ENCODE peak calls at places on chromosomes 7 and 10, in five cellular contexts. R, Y, W, S and Z are unnamed samples.
A peak's percentile ranks its signal among the peaks of the same experiment; 100 is the strongest.

GRCh38 chr7:117873056-117873932 is at the start of gene CTTNBP2:
- DNase-seq in R (no peak), Y (no peak), W (no peak), S (peak; percentile 75), Z (peak; percentile 91)

GRCh38 chr7:158473238-158473637 is 114.4 kb downstream of the PTPRN2 start:
- DNase-seq in R (no peak), Y (no peak), W (no peak), S (no peak), Z (no peak)

GRCh38 chr10:49388161-49388560 is 7.7 kb downstream of the DRGX start:
- DNase-seq in R (no peak), Y (no peak), W (no peak), S (no peak), Z (no peak)

GRCh38 chr7:25259487-25260243 is 31.4 kb upstream of the NPVF start:
- DNase-seq in R (peak; percentile 57), Y (peak; percentile 86), W (peak; percentile 49), S (peak; percentile 89), Z (peak; percentile 69)

GRCh38 chr10:132962623-132963429 is 20.5 kb upstream of the CFAP46 start:
- DNase-seq in R (no peak), Y (no peak), W (no peak), S (peak; percentile 52), Z (no peak)

GRCh38 chr7:988426-988911 is 5.5 kb downstream of the CYP2W1 start:
- DNase-seq in R (no peak), Y (no peak), W (no peak), S (peak; percentile 38), Z (no peak)

GRCh38 chr7:40047661-40048060 is 86.8 kb downstream of the MPLKIP start:
- DNase-seq in R (no peak), Y (peak; percentile 15), W (no peak), S (peak; percentile 17), Z (no peak)

GRCh38 chr7:31603076-31603475 is 83.9 kb upstream of the PPP1R17 start:
- DNase-seq in R (no peak), Y (no peak), W (no peak), S (peak; percentile 16), Z (no peak)

GRCh38 chr7:70646551-70647248 is 485.2 kb upstream of the GALNT17 start:
- DNase-seq in R (no peak), Y (no peak), W (no peak), S (peak; percentile 6), Z (peak; percentile 48)

GRCh38 chr10:97640868-97641811 is 669 bp downstream of the PI4K2A start:
- DNase-seq in R (no peak), Y (no peak), W (no peak), S (peak; percentile 91), Z (peak; percentile 37)

GRCh38 chr7:151853896-151854807 is 22.8 kb downstream of the PRKAG2 start:
- DNase-seq in R (no peak), Y (no peak), W (no peak), S (peak; percentile 51), Z (no peak)

GRCh38 chr7:369981-370621 is 80.1 kb downstream of the FOXL3 start:
- DNase-seq in R (no peak), Y (no peak), W (no peak), S (no peak), Z (no peak)

GRCh38 chr7:19143930-19144574 is 1.2 kb downstream of the FERD3L start:
- DNase-seq in R (no peak), Y (no peak), W (no peak), S (peak; percentile 7), Z (no peak)

GRCh38 chr10:44325157-44325556 is 59.7 kb downstream of the CXCL12 start:
- DNase-seq in R (no peak), Y (no peak), W (no peak), S (no peak), Z (no peak)

GRCh38 chr7:31663072-31663471 is 23.9 kb upstream of the PPP1R17 start:
- DNase-seq in R (no peak), Y (no peak), W (no peak), S (no peak), Z (no peak)

GRCh38 chr7:99447943-99448342 is 9.2 kb downstream of the CPSF4 start:
- DNase-seq in R (no peak), Y (peak; percentile 29), W (no peak), S (no peak), Z (no peak)

GRCh38 chr10:129963831-129964501 is at the start of gene EBF3:
- DNase-seq in R (peak; percentile 48), Y (no peak), W (no peak), S (peak; percentile 83), Z (no peak)

GRCh38 chr7:48528689-48529088 is 357.4 kb downstream of the ABCA13 start:
- DNase-seq in R (no peak), Y (peak; percentile 18), W (no peak), S (no peak), Z (no peak)

GRCh38 chr7:151433721-151434400 is 6.1 kb downstream of the CRYGN start:
- DNase-seq in R (no peak), Y (no peak), W (no peak), S (no peak), Z (no peak)

GRCh38 chr7:141648276-141649114 is 53.5 kb downstream of the DENND11 start:
- DNase-seq in R (no peak), Y (no peak), W (no peak), S (no peak), Z (no peak)

GRCh38 chr7:102042016-102042656 is 224.7 kb downstream of the CUX1 start:
- DNase-seq in R (peak; percentile 33), Y (no peak), W (peak; percentile 25), S (peak; percentile 86), Z (no peak)

GRCh38 chr10:126397640-126398382 is 9.5 kb upstream of the ADAM12 start:
- DNase-seq in R (peak; percentile 70), Y (no peak), W (peak; percentile 71), S (peak; percentile 96), Z (no peak)

GRCh38 chr7:85471740-85472139 is 284.9 kb upstream of the SEMA3D start:
- DNase-seq in R (no peak), Y (no peak), W (no peak), S (peak; percentile 35), Z (no peak)

GRCh38 chr7:458511-459245 is 61.0 kb downstream of the PDGFA start:
- DNase-seq in R (no peak), Y (no peak), W (no peak), S (no peak), Z (peak; percentile 13)

GRCh38 chr10:48811917-48812316 is 127.2 kb downstream of the WDFY4 start:
- DNase-seq in R (no peak), Y (no peak), W (no peak), S (peak; percentile 52), Z (no peak)

GRCh38 chr7:66558201-66558641 is 70.5 kb upstream of the KCTD7 start:
- DNase-seq in R (no peak), Y (no peak), W (no peak), S (no peak), Z (no peak)

GRCh38 chr7:76122516-76123239 is 74.8 kb downstream of the MDH2 start:
- DNase-seq in R (no peak), Y (no peak), W (no peak), S (peak; percentile 3), Z (no peak)